ENCODE peak calls at places on chromosome 12, in five cellular contexts. R is HEK293T; E is activated T-cell treated with anti-CD3 and anti-CD28 coated beads for 1 hour; N is EL; O is activated CD8-positive, alpha-beta memory T cell treated with anti-CD3 and anti-CD28 coated beads for 1 hour. V is an unnamed sample.

GRCh38 chr12:25419595-25419994 is 133.5 kb downstream of the LMNTD1 start:
- DNase-seq in E (no peak), O (no peak), R (no peak), N (no peak), V (no peak)

GRCh38 chr12:16246264-16246663 is 31.2 kb downstream of the SLC15A5 start:
- DNase-seq in R (no peak), N (no peak), O (no peak), E (no peak), V (no peak)

GRCh38 chr12:14896477-14897184 is 11.0 kb upstream of the MGP start:
- DNase-seq in E (no peak), O (no peak), R (no peak), N (no peak), V (no peak)

GRCh38 chr12:102437511-102437910 is 42.9 kb downstream of the IGF1 start:
- DNase-seq in O (no peak), E (no peak), R (no peak), N (no peak), V (no peak)

GRCh38 chr12:98803468-98804209 is 158.5 kb downstream of the APAF1 start:
- DNase-seq in R (no peak), O (no peak), N (no peak), E (no peak), V (no peak)

GRCh38 chr12:124126950-124127349 is 153.9 kb downstream of the ZNF664 start:
- DNase-seq in N (no peak), E (no peak), O (no peak), R (no peak), V (no peak)

GRCh38 chr12:48197549-48197966 is 5.5 kb downstream of the OR10AD1 start:
- DNase-seq in N (peak), E (no peak), O (no peak), R (peak), V (no peak)

GRCh38 chr12:93895096-93895460 is 217.9 kb downstream of the CRADD start:
- DNase-seq in R (no peak), O (no peak), N (peak), E (no peak), V (no peak)

GRCh38 chr12:12592930-12593329 is 18.7 kb upstream of the CREBL2 start:
- DNase-seq in N (peak), E (no peak), R (no peak), O (no peak), V (no peak)

GRCh38 chr12:52808573-52809160 is 5.2 kb downstream of the KRT4 start:
- DNase-seq in R (no peak), E (no peak), O (no peak), N (no peak), V (no peak)

GRCh38 chr12:64900540-64900939 is 76.1 kb downstream of the TBC1D30 start:
- DNase-seq in E (no peak), O (no peak), N (peak), R (no peak), V (no peak)

GRCh38 chr12:44053550-44054243 is 217.8 kb downstream of the TMEM117 start:
- DNase-seq in O (no peak), E (no peak), N (no peak), R (no peak), V (no peak)

GRCh38 chr12:70120970-70121369 is 122.3 kb upstream of the CNOT2 start:
- DNase-seq in N (no peak), E (no peak), O (no peak), R (no peak), V (no peak)

GRCh38 chr12:26465419-26466097 is 270.2 kb downstream of the SSPN start:
- DNase-seq in R (no peak), O (no peak), E (no peak), N (no peak), V (no peak)

GRCh38 chr12:105227879-105228278 is 8.1 kb downstream of the APPL2 start:
- DNase-seq in E (no peak), N (no peak), O (no peak), R (no peak), V (no peak)

GRCh38 chr12:92046557-92046956 is 99.1 kb downstream of the BTG1 start:
- DNase-seq in R (no peak), E (no peak), O (no peak), N (no peak), V (no peak)

GRCh38 chr12:129635003-129635685 is 268.7 kb downstream of the TMEM132D start:
- DNase-seq in O (no peak), E (no peak), R (no peak), N (no peak), V (no peak)

GRCh38 chr12:58171914-58172313 is 230.5 kb downstream of the ATP23 start:
- DNase-seq in R (no peak), E (no peak), O (no peak), N (peak), V (no peak)

GRCh38 chr12:30822385-30823139 is 67.8 kb upstream of the CAPRIN2 start:
- DNase-seq in E (peak), R (no peak), N (peak), O (peak), V (peak)

GRCh38 chr12:13536219-13536910 is 339.8 kb downstream of the EMP1 start:
- DNase-seq in E (no peak), O (no peak), R (no peak), N (no peak), V (no peak)

GRCh38 chr12:124426594-124427550 is 132.0 kb downstream of the RFLNA start:
- DNase-seq in O (no peak), E (no peak), R (no peak), N (no peak), V (no peak)

GRCh38 chr12:79055926-79056674 is 191.5 kb downstream of the SYT1 start:
- DNase-seq in N (peak), E (no peak), O (no peak), R (no peak), V (no peak)

GRCh38 chr12:67991158-67991557 is 1.9 kb downstream of the IFNG-AS1 start:
- DNase-seq in N (no peak), R (no peak), E (peak), O (no peak), V (no peak)

GRCh38 chr12:100115291-100115690 is 27.4 kb downstream of the BLTP3B start:
- DNase-seq in E (no peak), N (no peak), R (no peak), O (no peak), V (no peak)

GRCh38 chr12:132803883-132804282 is 24.8 kb downstream of the GOLGA3 start:
- DNase-seq in E (no peak), N (no peak), R (no peak), O (no peak), V (no peak)

GRCh38 chr12:25689996-25690501 is 137.0 kb upstream of the LMNTD1 start:
- DNase-seq in E (no peak), N (no peak), O (no peak), R (no peak), V (no peak)

GRCh38 chr12:124032265-124032886 is 59.4 kb downstream of the ZNF664 start:
- DNase-seq in E (no peak), N (peak), O (no peak), R (peak), V (peak)

GRCh38 chr12:12673296-12673695 is 22.7 kb downstream of the GPR19 start:
- DNase-seq in R (no peak), O (no peak), E (no peak), N (no peak), V (no peak)

GRCh38 chr12:122385171-122386041 is 37.1 kb downstream of the CLIP1 start:
- DNase-seq in N (no peak), E (no peak), R (no peak), O (no peak), V (no peak)

GRCh38 chr12:7501031-7501585 is 2.5 kb downstream of the CD163 start:
- DNase-seq in E (no peak), N (peak), R (no peak), O (no peak), V (no peak)